ENCODE peak calls at places on chromosomes 1 and 21, in ten cellular contexts. M, N, P, G, X, B, H, T, Y and Q are unnamed samples. For H3K9me3, the result is how much of the 10 kb centered on the place peaks cover.

GRCh38 chr1:89781494-89782126 is 39.2 kb upstream of the LRRC8D start:
- DNase-seq in M (no peak), P (no peak), N (no peak), Y (no peak), G (no peak), B (no peak), H (no peak), T (no peak), X (no peak), Q (no peak)

GRCh38 chr21:25907573-25908275 is 173.0 kb downstream of the GABPA start:
- DNase-seq in N (no peak), H (no peak), M (no peak), T (no peak), P (no peak), G (peak), Y (no peak), B (no peak), X (no peak), Q (no peak)

GRCh38 chr1:81660286-81660685 is 140.4 kb upstream of the ADGRL2 start:
- DNase-seq in M (no peak), B (no peak), H (no peak), G (no peak), T (no peak), X (no peak), Y (peak), P (no peak), N (no peak), Q (no peak)

GRCh38 chr1:19154876-19155275 is 55.2 kb downstream of the UBR4 start:
- DNase-seq in T (no peak), P (no peak), G (no peak), B (no peak), H (no peak), Y (no peak), M (no peak), X (no peak), N (no peak), Q (peak)

GRCh38 chr1:5500541-5500940 is 491.7 kb downstream of the NPHP4 start:
- DNase-seq in H (no peak), N (no peak), P (no peak), M (no peak), Y (no peak), B (no peak), G (no peak), X (no peak), T (no peak), Q (no peak)

GRCh38 chr1:190416239-190416638 is 61.4 kb downstream of the BRINP3 start:
- DNase-seq in T (no peak), X (no peak), H (no peak), N (no peak), B (no peak), G (no peak), M (no peak), Y (peak), P (no peak), Q (no peak)

GRCh38 chr1:31576201-31576669 is at the start of gene TINAGL1:
- DNase-seq in T (peak), N (no peak), X (no peak), H (no peak), B (peak), Y (peak), M (peak), G (no peak), P (peak), Q (peak)

GRCh38 chr1:224542783-224543440 is 73.2 kb upstream of the CNIH3 start:
- DNase-seq in P (no peak), T (no peak), G (peak), N (no peak), H (no peak), M (no peak), B (no peak), X (no peak), Y (peak), Q (no peak)

GRCh38 chr1:43446388-43446740 is 7.4 kb downstream of the HYI start:
- DNase-seq in B (no peak), H (peak), N (no peak), Y (no peak), G (no peak), T (no peak), P (no peak), M (no peak), X (no peak), Q (no peak)

GRCh38 chr1:14975119-14975518 is 178.4 kb upstream of the TMEM51 start:
- DNase-seq in P (no peak), Y (no peak), M (no peak), N (no peak), T (no peak), G (no peak), X (peak), B (no peak), H (no peak), Q (no peak)

GRCh38 chr1:204107892-204108291 is 35.0 kb downstream of the SOX13 start:
- DNase-seq in B (no peak), X (no peak), M (no peak), Y (no peak), T (no peak), N (no peak), H (no peak), G (no peak), P (no peak), Q (no peak)

GRCh38 chr1:34806396-34806795 is 13.6 kb downstream of the GJA4 start:
- DNase-seq in T (no peak), H (no peak), G (no peak), Y (no peak), X (no peak), B (no peak), P (no peak), N (no peak), M (no peak), Q (no peak)

GRCh38 chr1:32741417-32742131 is 39.0 kb upstream of the SYNC start:
- DNase-seq in N (no peak), Y (peak), B (peak), X (no peak), P (no peak), G (no peak), M (peak), T (no peak), H (no peak), Q (peak)

GRCh38 chr1:207860531-207860930 is 50.4 kb downstream of the CD34 start:
- DNase-seq in M (no peak), H (peak), B (no peak), Y (no peak), G (no peak), T (no peak), X (no peak), N (no peak), P (no peak), Q (no peak)

DNA sequence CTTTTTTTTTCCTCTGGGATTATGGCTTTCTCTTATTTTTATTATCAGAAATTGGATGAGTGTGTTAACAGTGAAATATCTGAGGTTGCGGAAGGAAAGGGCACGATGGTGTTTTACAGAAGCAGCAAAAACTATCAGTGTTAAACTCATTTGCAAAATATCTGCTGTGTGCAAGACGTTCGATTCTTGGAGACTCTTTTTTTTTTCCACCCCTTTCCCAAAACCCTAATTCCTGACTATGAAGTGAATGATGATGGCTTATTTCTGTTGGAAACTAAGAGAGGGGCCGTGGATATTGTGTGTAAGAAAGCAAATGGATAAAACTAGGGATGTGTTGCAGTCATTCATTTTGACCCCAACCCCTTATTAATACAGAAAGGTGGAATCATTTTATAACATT is 677 bp downstream of the NCAM2 start:
- DNase-seq in H (no peak), T (no peak), G (no peak), P (no peak), M (no peak), Y (no peak), B (no peak), N (no peak), X (no peak), Q (no peak)
- H3K4me3 ChIP-seq in H (peak), T (no peak), G (no peak), P (no peak), M (peak), Y (peak), B (peak), N (peak), X (peak), Q (no peak)

GRCh38 chr21:27787046-27787445 is 820.2 kb upstream of the ADAMTS5 start:
- DNase-seq in B (no peak), H (no peak), M (no peak), T (no peak), N (no peak), Y (peak), G (no peak), P (no peak), X (no peak), Q (no peak)
- H3K9me3 ChIP-seq in B (under half), H (under half), M (under half), T (under half), N (under half), Y (under half), G (under half), P (under half), X (under half), Q (under half)

GRCh38 chr1:193114485-193115095 is 7.2 kb upstream of the CDC73 start:
- DNase-seq in Y (peak), X (no peak), P (no peak), B (no peak), M (no peak), H (no peak), N (no peak), T (no peak), G (no peak), Q (no peak)

GRCh38 chr1:193113258-193113991 is 8.2 kb upstream of the GLRX2 start:
- DNase-seq in G (no peak), N (no peak), X (no peak), M (no peak), T (no peak), H (no peak), Y (no peak), P (no peak), B (no peak), Q (no peak)

GRCh38 chr1:193118194-193118593 is 3.6 kb upstream of the CDC73 start:
- DNase-seq in X (no peak), N (no peak), M (no peak), H (no peak), P (no peak), G (no peak), B (no peak), T (no peak), Y (no peak), Q (no peak)

GRCh38 chr1:193113992-193114332 is 7.9 kb upstream of the CDC73 start:
- DNase-seq in N (no peak), G (no peak), X (no peak), M (no peak), B (no peak), T (no peak), Y (no peak), H (no peak), P (no peak), Q (no peak)

DNA sequence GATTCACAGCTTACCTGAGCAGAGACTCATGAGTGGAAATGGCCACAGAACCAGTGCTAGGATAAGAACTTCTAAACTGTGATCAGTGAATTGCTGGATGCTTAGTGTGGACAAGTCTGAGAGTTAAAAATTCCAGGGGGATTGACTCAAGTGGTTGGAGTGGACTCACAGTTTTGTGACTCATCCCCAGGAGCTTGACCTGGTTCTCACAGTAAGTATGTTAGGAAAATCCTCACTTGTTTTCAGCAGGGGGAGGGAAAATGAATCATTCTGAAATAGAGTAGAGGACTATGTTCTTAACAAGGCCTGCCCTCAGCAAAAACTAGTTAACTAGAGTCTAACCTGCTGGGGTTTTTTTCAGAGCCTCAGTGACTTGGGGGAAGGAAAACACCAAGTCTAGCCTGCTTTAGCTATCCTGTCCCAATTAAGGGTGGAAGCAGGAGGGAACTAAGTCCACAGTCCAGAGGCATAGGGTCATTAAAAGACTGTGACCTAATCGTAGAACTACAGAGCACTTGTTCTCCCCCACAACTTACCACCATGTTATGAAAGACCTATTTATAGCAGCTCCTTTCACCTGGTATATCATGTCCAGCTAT is 6.1 kb upstream of the CDC73 start:
- DNase-seq in H (peak), B (no peak), T (no peak), M (no peak), X (no peak), G (peak), Y (peak), P (no peak), N (peak), Q (no peak)
- H3K4me3 ChIP-seq in H (no peak), B (no peak), T (no peak), M (no peak), X (no peak), G (no peak), Y (peak), P (no peak), N (peak), Q (no peak)

DNA sequence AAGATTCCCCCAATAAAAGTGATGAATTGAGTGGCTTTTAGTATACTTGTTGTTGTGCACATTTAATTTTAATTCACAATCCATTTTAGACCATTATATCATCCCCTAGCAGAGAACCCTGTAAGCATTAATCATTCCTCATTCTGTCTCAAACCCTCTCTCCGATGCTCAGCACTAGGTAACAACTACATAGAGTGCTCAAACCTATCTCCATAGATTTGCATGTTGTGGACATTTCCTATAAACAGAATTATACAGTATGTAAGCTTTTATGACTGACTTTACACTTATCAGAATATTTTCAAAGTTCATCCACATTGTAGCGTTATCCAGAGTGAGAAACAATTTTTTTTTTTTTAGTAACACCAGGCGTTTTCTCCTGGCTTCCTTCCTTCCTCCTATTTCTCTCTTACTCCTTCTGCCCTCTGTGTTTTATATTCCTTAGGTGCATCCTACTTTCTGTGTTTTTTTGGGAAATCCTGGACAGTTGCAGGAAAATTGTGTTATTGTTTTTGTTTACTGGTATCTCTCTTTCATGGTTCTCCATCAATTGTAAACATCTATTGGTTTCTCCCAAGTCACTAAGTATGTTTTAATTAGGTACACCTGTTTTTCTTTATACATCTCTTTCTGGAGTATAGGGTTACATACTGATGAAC is 1528.0 kb upstream of the TPTE start:
- DNase-seq in X (no peak), G (no peak), T (no peak), M (no peak), H (no peak), Y (peak), N (peak), P (no peak), B (no peak), Q (no peak)
- H3K9me3 ChIP-seq in X (under half), G (under half), T (under half), M (under half), H (under half), Y (under half), N (under half), P (under half), B (half or more), Q (half or more)

DNA sequence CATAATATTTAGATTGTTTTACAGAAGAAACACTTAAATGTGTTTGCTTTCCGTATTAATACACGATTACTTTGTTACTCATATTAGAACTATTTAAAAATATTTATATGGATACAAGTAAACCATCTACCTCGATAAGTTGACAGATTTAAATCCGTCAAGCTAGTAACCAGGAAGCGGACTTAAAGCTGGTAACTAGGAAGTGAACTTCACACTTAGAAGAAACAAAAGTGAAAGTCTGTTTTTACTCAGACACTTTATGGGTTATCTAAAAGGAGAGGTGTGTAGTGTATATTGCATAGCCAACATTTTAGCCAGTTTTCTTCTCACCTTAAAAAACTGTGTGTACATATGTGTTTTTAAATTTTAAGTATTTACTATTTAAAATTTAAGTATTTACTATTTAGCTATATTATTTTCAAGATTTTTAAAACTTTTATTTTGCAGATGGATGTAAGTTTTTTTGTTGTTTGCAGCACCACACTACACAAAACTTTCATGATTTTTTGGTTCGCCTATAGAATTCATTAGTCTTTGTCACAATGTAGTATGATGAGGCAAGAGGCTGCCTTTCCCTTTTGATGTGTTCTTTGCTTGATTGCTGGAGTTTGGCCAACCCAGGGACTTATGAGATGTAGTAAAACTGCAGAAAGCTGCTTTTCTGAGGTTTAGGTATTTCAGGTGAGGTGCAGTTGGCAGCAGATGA is 2.7 kb downstream of the USP25 start:
- DNase-seq in Y (peak), M (no peak), P (peak), G (peak), X (no peak), B (no peak), N (no peak), T (no peak), H (no peak), Q (no peak)
- H3K4me3 ChIP-seq in Y (peak), M (peak), P (no peak), G (no peak), X (no peak), B (no peak), N (peak), T (no peak), H (peak), Q (no peak)

GRCh38 chr21:31484219-31484618 is 140.2 kb upstream of the TIAM1 start:
- DNase-seq in X (no peak), N (no peak), Y (no peak), T (no peak), P (no peak), H (no peak), B (no peak), G (no peak), M (no peak), Q (no peak)
- H3K9me3 ChIP-seq in X (under half), N (under half), Y (under half), T (under half), P (under half), H (under half), B (under half), G (under half), M (under half), Q (under half)

GRCh38 chr1:101408212-101409042 is 171.6 kb downstream of the S1PR1 start:
- DNase-seq in P (no peak), B (no peak), X (no peak), G (no peak), Y (no peak), M (no peak), T (no peak), H (no peak), N (no peak), Q (no peak)
- H3K4me3 ChIP-seq in P (no peak), B (no peak), X (no peak), G (no peak), Y (no peak), M (no peak), T (no peak), H (no peak), N (no peak), Q (no peak)